ENCODE peak calls at places on chromosomes 5 and 9, in five cellular contexts. J, Y, R, K and N are unnamed samples.

GRCh38 chr5:88251048-88251711 is 17.5 kb downstream of the TMEM161B start:
- DNase-seq in J (no peak), Y (no peak), R (no peak), K (no peak), N (no peak)

GRCh38 chr9:84811072-84811725 is 141.7 kb downstream of the NTRK2 start:
- DNase-seq in J (no peak), Y (no peak), R (no peak), K (no peak), N (no peak)

GRCh38 chr5:108727639-108728565 is 19.8 kb upstream of the FER start:
- DNase-seq in J (peak; percentile 96), Y (peak; percentile 98), R (peak; percentile 94), K (peak; percentile 95), N (peak; percentile 94)

GRCh38 chr5:67870662-67871061 is 344.9 kb upstream of the PIK3R1 start:
- DNase-seq in J (no peak), Y (no peak), R (no peak), K (no peak), N (no peak)

GRCh38 chr9:69951411-69951810 is 92.2 kb upstream of the MAMDC2 start:
- DNase-seq in J (no peak), Y (no peak), R (no peak), K (no peak), N (no peak)

GRCh38 chr9:127935765-127936221 is 1.9 kb downstream of the DPM2 start:
- DNase-seq in J (no peak), Y (no peak), R (no peak), K (no peak), N (no peak)

GRCh38 chr9:5783982-5784381 is 48.9 kb downstream of the ERMP1 start:
- DNase-seq in J (no peak), Y (no peak), R (no peak), K (no peak), N (no peak)

GRCh38 chr5:81895312-81895711 is 76.5 kb upstream of the ATG10 start:
- DNase-seq in J (no peak), Y (no peak), R (no peak), K (no peak), N (no peak)

GRCh38 chr9:110750272-110750671 is 81.7 kb downstream of the MUSK start:
- DNase-seq in J (no peak), Y (no peak), R (no peak), K (no peak), N (no peak)

GRCh38 chr5:77987988-77988387 is 211.8 kb upstream of the TBCA start:
- DNase-seq in J (no peak), Y (no peak), R (no peak), K (no peak), N (no peak)

GRCh38 chr9:93082841-93083411 is 13.1 kb upstream of the CARD19 start:
- DNase-seq in J (peak; percentile 70), Y (peak; percentile 49), R (peak; percentile 35), K (peak; percentile 6), N (no peak)

GRCh38 chr5:72465601-72466563 is 41.3 kb downstream of the ZNF366 start:
- DNase-seq in J (no peak), Y (no peak), R (no peak), K (no peak), N (no peak)

DNA sequence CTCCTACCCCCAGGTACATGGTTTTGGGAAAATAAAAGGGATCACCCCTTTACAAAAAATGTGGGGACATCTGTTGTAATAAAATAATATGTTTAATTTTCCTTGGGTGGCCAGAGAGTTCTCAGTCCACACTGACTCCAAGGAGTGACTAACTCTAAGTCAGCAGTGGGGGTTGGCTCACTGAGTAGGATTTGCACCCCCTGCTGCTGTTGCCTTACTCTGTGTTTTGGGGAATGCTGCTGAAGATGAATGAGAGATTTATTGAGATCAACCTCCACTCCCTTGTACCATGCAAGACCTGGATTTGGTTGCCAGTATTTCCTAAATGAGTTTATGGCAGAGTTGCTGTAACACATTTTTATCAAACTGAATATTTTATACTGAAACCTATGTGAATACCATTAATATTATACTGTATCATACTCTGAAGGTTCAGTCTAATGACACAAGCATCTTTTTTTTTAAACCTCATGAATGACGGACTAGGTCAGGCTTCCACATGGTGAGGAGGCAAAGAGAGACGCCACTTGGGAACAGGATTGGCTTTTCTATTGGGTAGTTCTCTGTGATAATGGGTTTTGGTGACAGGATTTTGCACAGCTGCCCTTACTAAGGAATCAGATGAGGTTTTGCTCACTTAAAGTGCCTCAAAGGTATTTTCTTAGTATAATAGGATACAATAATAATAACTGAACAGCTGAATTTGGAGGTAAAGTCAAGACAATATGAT is 121.3 kb upstream of the OSMR start:
- DNase-seq in J (no peak), Y (no peak), R (no peak), K (no peak), N (no peak)
- H3K27ac ChIP-seq in J (no peak overlapping the region), Y (peak overlapping the region; percentile 91), R (no peak overlapping the region), K (no peak overlapping the region), N (no peak overlapping the region)

GRCh38 chr5:18219241-18219640 is 585.0 kb downstream of the TAF11L14 start:
- DNase-seq in J (no peak), Y (no peak), R (no peak), K (no peak), N (no peak)
- TF ChIP-seq CTCF in J (no peak), Y (no peak), R (no peak), K (no peak), N (no peak)

DNA sequence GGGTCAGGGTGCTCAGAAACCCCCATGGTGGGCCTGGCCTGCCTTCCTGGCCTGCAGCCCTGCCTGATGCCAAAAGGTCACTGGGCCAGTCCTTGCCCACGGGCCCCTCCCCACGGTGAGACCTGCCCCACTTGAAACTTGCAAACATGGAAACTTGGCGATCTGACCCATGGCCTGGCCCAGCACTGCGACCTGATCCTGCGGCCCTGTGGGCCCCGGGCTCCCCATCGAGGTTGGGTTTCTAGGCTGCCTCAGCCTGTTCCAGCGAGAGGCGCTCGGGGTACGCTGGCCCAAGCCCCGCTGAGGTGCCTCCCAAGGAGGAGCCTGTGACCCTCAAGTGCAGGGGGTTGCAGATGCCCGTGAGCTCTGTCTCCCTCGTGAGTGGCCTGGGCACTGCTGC is 37.5 kb upstream of the SLC6A19 start:
- DNase-seq in J (no peak), Y (no peak), R (no peak), K (no peak), N (peak; percentile 60)
- H3K4me1 ChIP-seq in J (peaks cover 4% of the 10 kb centered on the region), Y (peaks cover 8% of the 10 kb centered on the region), R (peaks cover 37% of the 10 kb centered on the region), K (peaks cover 3% of the 10 kb centered on the region), N (peaks cover 16% of the 10 kb centered on the region)

GRCh38 chr9:36503172-36504153 is 69.2 kb upstream of the MELK start:
- DNase-seq in J (no peak), Y (no peak), R (no peak), K (no peak), N (no peak)

GRCh38 chr9:36499156-36499886 is 73.4 kb upstream of the MELK start:
- DNase-seq in J (no peak), Y (no peak), R (no peak), K (peak; percentile 10), N (no peak)

GRCh38 chr9:36501727-36502126 is 71.0 kb upstream of the MELK start:
- DNase-seq in J (no peak), Y (no peak), R (no peak), K (no peak), N (no peak)

DNA sequence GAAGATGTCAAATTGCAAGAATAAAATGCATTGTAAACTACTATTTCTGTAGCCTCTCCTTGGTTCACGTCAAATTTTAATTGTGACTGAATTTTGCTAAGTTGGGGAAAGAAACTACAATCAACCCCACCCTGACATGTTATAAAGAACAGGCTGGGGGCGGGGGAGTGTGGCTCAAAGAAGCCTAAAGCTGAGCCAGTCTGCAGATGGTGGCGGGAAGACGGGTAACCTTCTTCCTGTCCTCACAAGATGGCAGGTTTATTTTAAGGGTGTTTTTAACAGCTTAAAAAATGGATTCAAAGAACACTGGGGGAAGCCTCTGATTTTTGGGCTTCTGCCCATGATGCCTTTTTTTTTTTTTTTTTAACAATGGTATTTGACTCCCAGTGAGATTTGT is 68.5 kb upstream of the MELK start:
- DNase-seq in J (no peak), Y (no peak), R (no peak), K (no peak), N (no peak)
- H3K27ac ChIP-seq in J (no peak overlapping the region), Y (no peak overlapping the region), R (no peak overlapping the region), K (no peak overlapping the region), N (no peak overlapping the region)

DNA sequence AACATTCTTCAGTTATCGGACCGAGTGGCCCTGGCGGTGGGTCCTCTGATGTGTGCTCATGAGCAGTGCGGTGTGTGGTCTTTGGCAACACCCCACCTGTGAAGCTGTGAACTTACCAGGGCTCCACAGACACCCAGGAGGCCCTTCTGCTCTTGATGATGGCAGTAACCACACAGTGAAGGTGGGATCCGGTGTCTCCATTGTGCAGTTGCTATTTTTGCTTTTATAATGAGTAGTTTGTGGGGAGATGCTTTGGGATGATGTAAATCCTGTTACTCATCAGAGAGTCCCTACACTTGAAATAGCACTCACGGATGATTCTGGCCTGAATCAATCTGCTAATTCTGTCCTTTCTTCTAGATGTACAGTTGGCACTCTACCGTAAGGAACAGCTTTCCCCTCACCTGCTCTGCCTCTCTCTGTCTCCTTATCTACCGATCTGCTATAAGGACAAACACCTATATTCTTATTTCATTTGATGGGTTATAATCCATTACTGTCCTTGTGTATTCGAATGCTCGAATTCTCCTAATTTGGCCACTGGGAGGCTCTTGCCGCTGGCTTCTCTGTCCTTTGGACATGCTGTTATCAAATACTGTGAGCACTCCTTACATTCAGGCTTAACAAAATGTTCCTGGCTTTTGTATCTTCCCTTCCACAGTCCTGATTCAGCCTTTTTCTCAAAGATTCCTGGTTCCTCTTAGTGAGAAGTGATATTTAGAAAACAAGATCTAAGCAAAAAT is 20.2 kb downstream of the ATPSCKMT start:
- DNase-seq in J (no peak), Y (no peak), R (no peak), K (no peak), N (no peak)
- TF ChIP-seq CTCF in J (no peak), Y (peak; percentile 58), R (no peak), K (no peak), N (peak; percentile 35)

GRCh38 chr5:111134080-111134479 is 41.9 kb downstream of the WDR36 start:
- DNase-seq in J (no peak), Y (no peak), R (no peak), K (no peak), N (no peak)
- H3K4me1 ChIP-seq in J (no peaks in the 10 kb centered on the region), Y (no peaks in the 10 kb centered on the region), R (no peaks in the 10 kb centered on the region), K (no peaks in the 10 kb centered on the region), N (peaks cover 6% of the 10 kb centered on the region)

GRCh38 chr5:134533115-134533815 is 7.8 kb downstream of the JADE2 start:
- DNase-seq in J (peak; percentile 79), Y (no peak), R (no peak), K (no peak), N (no peak)
- H3K27ac ChIP-seq in J (no peak overlapping the region), Y (no peak overlapping the region), R (no peak overlapping the region), K (no peak overlapping the region), N (no peak overlapping the region)

DNA sequence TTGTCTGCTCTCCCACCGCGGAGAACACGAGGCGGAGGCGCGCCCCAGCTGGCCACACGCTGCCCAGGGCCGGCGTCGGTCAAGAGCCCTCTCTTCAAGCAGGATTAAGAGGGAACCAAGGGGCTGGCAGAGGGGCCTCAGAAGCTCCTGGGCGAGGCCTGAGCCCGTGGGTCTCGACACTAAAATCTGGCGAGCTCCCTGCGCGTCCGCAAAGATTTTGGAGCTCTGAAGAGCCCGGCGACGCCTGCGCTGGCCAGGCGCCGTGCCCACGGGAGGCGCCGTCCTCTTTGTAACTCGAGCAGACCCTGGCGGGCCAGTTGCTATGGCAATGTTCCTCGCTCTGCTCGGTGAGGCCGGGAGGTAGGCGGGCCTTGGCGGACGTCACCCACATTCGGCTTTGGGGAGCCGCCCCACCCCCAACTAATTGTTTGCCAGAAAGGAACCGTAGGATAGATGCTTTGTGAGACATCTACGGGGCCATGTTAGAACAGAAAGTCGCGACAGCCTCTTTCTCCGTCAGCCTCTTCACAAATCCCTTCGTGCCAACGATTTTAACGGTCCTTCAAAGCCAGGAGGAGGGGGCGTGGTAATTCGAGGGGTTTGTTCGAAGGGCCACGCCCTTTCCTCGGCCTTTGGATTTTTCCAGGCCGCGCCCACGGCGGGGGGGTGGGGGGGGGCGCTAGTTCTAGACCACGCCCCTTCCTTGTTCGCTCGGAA is 735 bp upstream of the CNOT8 start:
- DNase-seq in J (peak; percentile 97), Y (peak; percentile 98), R (peak; percentile 95), K (peak; percentile 97), N (peak; percentile 100)
- TF ChIP-seq CTCF in J (peak; percentile 14), Y (peak; percentile 40), R (no peak), K (peak; percentile 17), N (peak; percentile 33)